ENCODE peak calls at places on chromosomes 13 and 19, in nine cellular contexts. One of them, this sample, is unnamed.

GRCh38 chr19:13294812-13295567 is 144.8 kb downstream of the IER2 start:
- DNase-seq in stimulated activated CD4-positive, alpha-beta T cell treated with anti-CD3 and anti-CD28 coated beads, Interleukin-12 subunit alpha, Interleukin-12 subunit beta, amount 100 ng/mL, for 4 hours: no peak
- DNase-seq in activated CD4-positive, alpha-beta T cell treated with anti-CD3 and anti-CD28 coated beads for 24 hours: no peak
- DNase-seq in left ventricle myocardium superior: no peak
- DNase-seq in cardiac fibroblast: no peak
- DNase-seq in anterior cingulate cortex: no peak
- DNase-seq in PC-9: no peak
- DNase-seq in AG10803: no peak
- DNase-seq in SK-MEL-5: no peak
- DNase-seq in this sample: no peak

GRCh38 chr19:41939861-41940442 is 11.7 kb upstream of the ERFL start:
- DNase-seq in left ventricle myocardium superior: peak; percentile 42
- DNase-seq in PC-9: no peak
- DNase-seq in activated CD4-positive, alpha-beta T cell treated with anti-CD3 and anti-CD28 coated beads for 24 hours: no peak
- DNase-seq in anterior cingulate cortex: no peak
- DNase-seq in AG10803: no peak
- DNase-seq in cardiac fibroblast: no peak
- DNase-seq in stimulated activated CD4-positive, alpha-beta T cell treated with anti-CD3 and anti-CD28 coated beads, Interleukin-12 subunit alpha, Interleukin-12 subunit beta, amount 100 ng/mL, for 4 hours: peak; percentile 44
- DNase-seq in SK-MEL-5: peak; percentile 19
- DNase-seq in this sample: no peak

GRCh38 chr19:33220735-33221134 is 4.9 kb downstream of the SLC7A10 start:
- DNase-seq in anterior cingulate cortex: no peak
- DNase-seq in AG10803: no peak
- DNase-seq in cardiac fibroblast: no peak
- DNase-seq in left ventricle myocardium superior: no peak
- DNase-seq in stimulated activated CD4-positive, alpha-beta T cell treated with anti-CD3 and anti-CD28 coated beads, Interleukin-12 subunit alpha, Interleukin-12 subunit beta, amount 100 ng/mL, for 4 hours: no peak
- DNase-seq in PC-9: no peak
- DNase-seq in SK-MEL-5: no peak
- DNase-seq in activated CD4-positive, alpha-beta T cell treated with anti-CD3 and anti-CD28 coated beads for 24 hours: no peak
- DNase-seq in this sample: no peak

GRCh38 chr13:76822691-76823267 is 63.4 kb downstream of the KCTD12 start:
- DNase-seq in anterior cingulate cortex: no peak
- DNase-seq in left ventricle myocardium superior: no peak
- DNase-seq in cardiac fibroblast: peak; percentile 78
- DNase-seq in PC-9: no peak
- DNase-seq in stimulated activated CD4-positive, alpha-beta T cell treated with anti-CD3 and anti-CD28 coated beads, Interleukin-12 subunit alpha, Interleukin-12 subunit beta, amount 100 ng/mL, for 4 hours: no peak
- DNase-seq in SK-MEL-5: peak; percentile 71
- DNase-seq in activated CD4-positive, alpha-beta T cell treated with anti-CD3 and anti-CD28 coated beads for 24 hours: no peak
- DNase-seq in AG10803: peak; percentile 71
- DNase-seq in this sample: peak; percentile 67

GRCh38 chr13:43054803-43055802 is 31.7 kb downstream of the DNAJC15 start:
- DNase-seq in AG10803: peak; percentile 67
- DNase-seq in cardiac fibroblast: peak; percentile 84
- DNase-seq in activated CD4-positive, alpha-beta T cell treated with anti-CD3 and anti-CD28 coated beads for 24 hours: no peak
- DNase-seq in left ventricle myocardium superior: no peak
- DNase-seq in anterior cingulate cortex: no peak
- DNase-seq in PC-9: peak; percentile 58
- DNase-seq in SK-MEL-5: peak; percentile 24
- DNase-seq in stimulated activated CD4-positive, alpha-beta T cell treated with anti-CD3 and anti-CD28 coated beads, Interleukin-12 subunit alpha, Interleukin-12 subunit beta, amount 100 ng/mL, for 4 hours: no peak
- DNase-seq in this sample: peak; percentile 50

GRCh38 chr13:106498571-106498970 is 36.9 kb downstream of the EFNB2 start:
- DNase-seq in cardiac fibroblast: no peak
- DNase-seq in SK-MEL-5: no peak
- DNase-seq in stimulated activated CD4-positive, alpha-beta T cell treated with anti-CD3 and anti-CD28 coated beads, Interleukin-12 subunit alpha, Interleukin-12 subunit beta, amount 100 ng/mL, for 4 hours: no peak
- DNase-seq in AG10803: no peak
- DNase-seq in PC-9: no peak
- DNase-seq in activated CD4-positive, alpha-beta T cell treated with anti-CD3 and anti-CD28 coated beads for 24 hours: no peak
- DNase-seq in left ventricle myocardium superior: no peak
- DNase-seq in anterior cingulate cortex: no peak
- DNase-seq in this sample: no peak

GRCh38 chr13:29743229-29743786 is 107.1 kb downstream of the UBL3 start:
- DNase-seq in stimulated activated CD4-positive, alpha-beta T cell treated with anti-CD3 and anti-CD28 coated beads, Interleukin-12 subunit alpha, Interleukin-12 subunit beta, amount 100 ng/mL, for 4 hours: no peak
- DNase-seq in cardiac fibroblast: peak; percentile 21
- DNase-seq in anterior cingulate cortex: no peak
- DNase-seq in activated CD4-positive, alpha-beta T cell treated with anti-CD3 and anti-CD28 coated beads for 24 hours: no peak
- DNase-seq in AG10803: peak; percentile 91
- DNase-seq in PC-9: no peak
- DNase-seq in SK-MEL-5: no peak
- DNase-seq in left ventricle myocardium superior: peak; percentile 64
- DNase-seq in this sample: peak; percentile 93

GRCh38 chr13:60386250-60386649 is 10.8 kb upstream of the TDRD3 start:
- DNase-seq in SK-MEL-5: no peak
- DNase-seq in AG10803: no peak
- DNase-seq in left ventricle myocardium superior: no peak
- DNase-seq in cardiac fibroblast: no peak
- DNase-seq in PC-9: no peak
- DNase-seq in activated CD4-positive, alpha-beta T cell treated with anti-CD3 and anti-CD28 coated beads for 24 hours: no peak
- DNase-seq in stimulated activated CD4-positive, alpha-beta T cell treated with anti-CD3 and anti-CD28 coated beads, Interleukin-12 subunit alpha, Interleukin-12 subunit beta, amount 100 ng/mL, for 4 hours: no peak
- DNase-seq in anterior cingulate cortex: no peak
- DNase-seq in this sample: no peak

GRCh38 chr13:36345438-36346221 is 564 bp downstream of the SPART start:
- DNase-seq in stimulated activated CD4-positive, alpha-beta T cell treated with anti-CD3 and anti-CD28 coated beads, Interleukin-12 subunit alpha, Interleukin-12 subunit beta, amount 100 ng/mL, for 4 hours: peak; percentile 33
- DNase-seq in activated CD4-positive, alpha-beta T cell treated with anti-CD3 and anti-CD28 coated beads for 24 hours: peak; percentile 13
- DNase-seq in PC-9: peak; percentile 84
- DNase-seq in left ventricle myocardium superior: peak; percentile 68
- DNase-seq in anterior cingulate cortex: peak; percentile 22
- DNase-seq in SK-MEL-5: peak; percentile 95
- DNase-seq in AG10803: peak; percentile 91
- DNase-seq in cardiac fibroblast: peak; percentile 93
- DNase-seq in this sample: peak; percentile 91

GRCh38 chr13:46605824-46606554 is 53.0 kb downstream of the LRCH1 start:
- DNase-seq in AG10803: no peak
- DNase-seq in left ventricle myocardium superior: no peak
- DNase-seq in PC-9: no peak
- DNase-seq in activated CD4-positive, alpha-beta T cell treated with anti-CD3 and anti-CD28 coated beads for 24 hours: no peak
- DNase-seq in stimulated activated CD4-positive, alpha-beta T cell treated with anti-CD3 and anti-CD28 coated beads, Interleukin-12 subunit alpha, Interleukin-12 subunit beta, amount 100 ng/mL, for 4 hours: no peak
- DNase-seq in anterior cingulate cortex: no peak
- DNase-seq in cardiac fibroblast: no peak
- DNase-seq in SK-MEL-5: peak; percentile 88
- DNase-seq in this sample: no peak

GRCh38 chr13:81116461-81117282 is 775.7 kb upstream of the SPRY2 start:
- DNase-seq in left ventricle myocardium superior: no peak
- DNase-seq in cardiac fibroblast: no peak
- DNase-seq in activated CD4-positive, alpha-beta T cell treated with anti-CD3 and anti-CD28 coated beads for 24 hours: no peak
- DNase-seq in AG10803: no peak
- DNase-seq in stimulated activated CD4-positive, alpha-beta T cell treated with anti-CD3 and anti-CD28 coated beads, Interleukin-12 subunit alpha, Interleukin-12 subunit beta, amount 100 ng/mL, for 4 hours: no peak
- DNase-seq in anterior cingulate cortex: no peak
- DNase-seq in PC-9: no peak
- DNase-seq in SK-MEL-5: peak; percentile 54
- DNase-seq in this sample: peak; percentile 56

GRCh38 chr13:43293008-43293407 is 269.6 kb downstream of the DNAJC15 start:
- DNase-seq in AG10803: no peak
- DNase-seq in anterior cingulate cortex: no peak
- DNase-seq in PC-9: no peak
- DNase-seq in left ventricle myocardium superior: no peak
- DNase-seq in cardiac fibroblast: no peak
- DNase-seq in activated CD4-positive, alpha-beta T cell treated with anti-CD3 and anti-CD28 coated beads for 24 hours: no peak
- DNase-seq in SK-MEL-5: no peak
- DNase-seq in stimulated activated CD4-positive, alpha-beta T cell treated with anti-CD3 and anti-CD28 coated beads, Interleukin-12 subunit alpha, Interleukin-12 subunit beta, amount 100 ng/mL, for 4 hours: no peak
- DNase-seq in this sample: no peak

GRCh38 chr13:111449041-111449440 is 128.6 kb downstream of the TEX29 start:
- DNase-seq in PC-9: no peak
- DNase-seq in stimulated activated CD4-positive, alpha-beta T cell treated with anti-CD3 and anti-CD28 coated beads, Interleukin-12 subunit alpha, Interleukin-12 subunit beta, amount 100 ng/mL, for 4 hours: no peak
- DNase-seq in cardiac fibroblast: no peak
- DNase-seq in left ventricle myocardium superior: no peak
- DNase-seq in activated CD4-positive, alpha-beta T cell treated with anti-CD3 and anti-CD28 coated beads for 24 hours: no peak
- DNase-seq in AG10803: no peak
- DNase-seq in anterior cingulate cortex: no peak
- DNase-seq in SK-MEL-5: peak; percentile 63
- DNase-seq in this sample: no peak

GRCh38 chr13:24277721-24278120 is 31.7 kb upstream of the C1QTNF9 start:
- DNase-seq in left ventricle myocardium superior: no peak
- DNase-seq in activated CD4-positive, alpha-beta T cell treated with anti-CD3 and anti-CD28 coated beads for 24 hours: no peak
- DNase-seq in anterior cingulate cortex: no peak
- DNase-seq in SK-MEL-5: no peak
- DNase-seq in PC-9: no peak
- DNase-seq in stimulated activated CD4-positive, alpha-beta T cell treated with anti-CD3 and anti-CD28 coated beads, Interleukin-12 subunit alpha, Interleukin-12 subunit beta, amount 100 ng/mL, for 4 hours: no peak
- DNase-seq in cardiac fibroblast: no peak
- DNase-seq in AG10803: no peak
- DNase-seq in this sample: no peak

GRCh38 chr19:7280940-7281666 is 13.1 kb downstream of the INSR start:
- DNase-seq in SK-MEL-5: no peak
- DNase-seq in left ventricle myocardium superior: no peak
- DNase-seq in stimulated activated CD4-positive, alpha-beta T cell treated with anti-CD3 and anti-CD28 coated beads, Interleukin-12 subunit alpha, Interleukin-12 subunit beta, amount 100 ng/mL, for 4 hours: no peak
- DNase-seq in cardiac fibroblast: no peak
- DNase-seq in anterior cingulate cortex: no peak
- DNase-seq in activated CD4-positive, alpha-beta T cell treated with anti-CD3 and anti-CD28 coated beads for 24 hours: no peak
- DNase-seq in AG10803: no peak
- DNase-seq in PC-9: no peak
- DNase-seq in this sample: no peak

This sample was measured in fibroblast of gingiva.